ENCODE peak calls at places on chromosomes 6 and 20, in ten cellular contexts. P is tibial artery, G is GM23338, B is heart right ventricle, T is brain microvascular endothelial cell, M is LNCaP clone FGC, R is upper lobe of right lung, W is ovary, U is gastrocnemius medialis, C is heart left ventricle. D is an unnamed sample.

GRCh38 chr6:154653853-154654252 is 79.4 kb upstream of the SCAF8 start:
- DNase-seq in P (no peak), G (no peak), B (no peak), T (peak), M (no peak), R (no peak), W (peak), U (no peak), C (peak), D (peak)

GRCh38 chr20:23103284-23104018 is 17.3 kb upstream of the CD93 start:
- DNase-seq in P (no peak), G (no peak), B (no peak), T (no peak), M (no peak), R (no peak), W (no peak), U (no peak), C (no peak), D (no peak)

GRCh38 chr6:144434308-144434990 is 149.3 kb downstream of the UTRN start:
- DNase-seq in P (no peak), G (no peak), B (no peak), T (peak), M (no peak), R (no peak), W (no peak), U (no peak), C (no peak), D (peak)

GRCh38 chr6:138988469-138988834 is 399 bp upstream of the REPS1 start:
- DNase-seq in P (no peak), G (no peak), B (no peak), T (no peak), M (no peak), R (no peak), W (no peak), U (no peak), C (no peak), D (peak)

GRCh38 chr20:50208085-50208491 is 17.5 kb downstream of the CEBPB start:
- DNase-seq in P (no peak), G (no peak), B (no peak), T (no peak), M (no peak), R (no peak), W (no peak), U (no peak), C (no peak), D (no peak)

GRCh38 chr20:13930246-13930645 is 60.2 kb downstream of the SEL1L2 start:
- DNase-seq in P (no peak), G (no peak), B (no peak), T (no peak), M (no peak), R (no peak), W (no peak), U (no peak), C (no peak), D (no peak)

GRCh38 chr20:49367113-49367512 is 89.3 kb upstream of the ZNFX1 start:
- DNase-seq in P (no peak), G (no peak), B (no peak), T (no peak), M (no peak), R (no peak), W (no peak), U (no peak), C (no peak), D (no peak)

GRCh38 chr6:150835620-150836019 is 29.9 kb upstream of the MTHFD1L start:
- DNase-seq in P (no peak), G (no peak), B (no peak), T (no peak), M (no peak), R (no peak), W (no peak), U (no peak), C (no peak), D (no peak)

GRCh38 chr6:33204165-33204414 is 365 bp upstream of the HSD17B8 start:
- DNase-seq in P (no peak), G (no peak), B (no peak), T (no peak), M (no peak), R (no peak), W (no peak), U (no peak), C (no peak), D (no peak)

GRCh38 chr6:14212020-14212419 is 94.4 kb downstream of the CD83 start:
- DNase-seq in P (no peak), G (peak), B (no peak), T (no peak), M (no peak), R (no peak), W (no peak), U (no peak), C (no peak), D (no peak)

GRCh38 chr6:168381726-168382458 is 59.1 kb upstream of the SMOC2 start:
- DNase-seq in P (peak), G (no peak), B (no peak), T (no peak), M (no peak), R (peak), W (no peak), U (no peak), C (no peak), D (no peak)

GRCh38 chr6:130206474-130206873 is 16.3 kb downstream of the SAMD3 start:
- DNase-seq in P (no peak), G (no peak), B (no peak), T (no peak), M (no peak), R (no peak), W (no peak), U (no peak), C (no peak), D (no peak)

GRCh38 chr6:148747145-148747492 is 289 bp downstream of the UST start:
- DNase-seq in P (peak), G (peak), B (peak), T (no peak), M (no peak), R (peak), W (peak), U (peak), C (peak), D (no peak)

GRCh38 chr6:115945306-115945705 is 115.4 kb downstream of the FRK start:
- DNase-seq in P (no peak), G (no peak), B (no peak), T (no peak), M (no peak), R (no peak), W (no peak), U (no peak), C (no peak), D (no peak)

GRCh38 chr20:63297371-63297781 is 4.4 kb downstream of the COL20A1 start:
- DNase-seq in P (no peak), G (no peak), B (no peak), T (no peak), M (no peak), R (no peak), W (no peak), U (no peak), C (no peak), D (no peak)

GRCh38 chr20:64053841-64054661 is 4.6 kb upstream of the SOX18 start:
- DNase-seq in P (no peak), G (peak), B (peak), T (no peak), M (no peak), R (no peak), W (peak), U (no peak), C (peak), D (peak)

GRCh38 chr6:131949615-131949908 is 1.6 kb downstream of the CCN2 start:
- DNase-seq in P (no peak), G (no peak), B (no peak), T (no peak), M (no peak), R (no peak), W (no peak), U (no peak), C (no peak), D (peak)

GRCh38 chr6:47545223-47545622 is 67.6 kb downstream of the CD2AP start:
- DNase-seq in P (no peak), G (no peak), B (no peak), T (no peak), M (no peak), R (no peak), W (no peak), U (no peak), C (no peak), D (no peak)

GRCh38 chr20:32972181-32973076 is 31.8 kb downstream of the SUN5 start:
- DNase-seq in P (peak), G (peak), B (no peak), T (no peak), M (no peak), R (peak), W (no peak), U (no peak), C (peak), D (peak)

GRCh38 chr20:32970973-32971300 is 33.3 kb downstream of the SUN5 start:
- DNase-seq in P (peak), G (no peak), B (no peak), T (no peak), M (no peak), R (peak), W (no peak), U (no peak), C (peak), D (no peak)

GRCh38 chr20:32970115-32970972 is 33.9 kb downstream of the SUN5 start:
- DNase-seq in P (peak), G (no peak), B (no peak), T (no peak), M (no peak), R (peak), W (no peak), U (no peak), C (peak), D (no peak)

GRCh38 chr20:32973077-32973717 is 31.0 kb downstream of the SUN5 start:
- DNase-seq in P (no peak), G (no peak), B (no peak), T (no peak), M (no peak), R (no peak), W (no peak), U (no peak), C (no peak), D (no peak)

DNA sequence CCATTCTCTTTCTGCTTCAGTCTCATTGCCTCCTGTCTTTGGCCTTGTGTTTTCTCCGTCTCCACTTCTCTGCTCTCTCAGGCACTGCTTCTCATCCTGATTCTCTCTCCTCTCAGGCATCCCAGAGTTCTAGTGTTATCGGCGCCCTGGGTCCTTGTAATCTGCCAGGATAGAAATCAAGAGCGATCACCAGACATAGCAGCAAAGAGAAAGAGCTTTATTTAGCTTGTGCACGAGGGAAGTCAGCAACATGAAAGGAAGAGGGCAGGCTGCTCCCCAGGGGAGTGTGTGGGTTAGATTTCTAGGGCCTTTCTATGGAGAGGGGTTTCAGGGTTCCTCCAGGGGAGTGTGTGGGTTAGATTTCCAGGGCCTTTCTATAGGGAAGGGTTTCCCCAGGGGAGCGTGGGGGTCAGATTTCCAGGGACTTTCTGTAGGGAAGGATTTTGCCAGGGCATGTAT is 32.5 kb downstream of the SUN5 start:
- DNase-seq in P (peak), G (no peak), B (no peak), T (no peak), M (no peak), R (no peak), W (no peak), U (no peak), C (peak), D (peak)
- H3K4me3 ChIP-seq in P (no peak), G (no peak), B (no peak), T (no peak), M (no peak), R (no peak), W (no peak), U (no peak), C (no peak), D (no peak)

GRCh38 chr20:46699651-46700359 is 9.6 kb upstream of the SLC2A10 start:
- DNase-seq in P (no peak), G (peak), B (no peak), T (peak), M (no peak), R (no peak), W (no peak), U (no peak), C (no peak), D (peak)
- TF ChIP-seq CTCF in P (no peak), G (peak), B (no peak), T (peak), M (peak), R (peak), W (no peak), U (peak), C (peak), D (peak)

GRCh38 chr6:31453259-31453658 is 44.7 kb upstream of the MICB start:
- DNase-seq in P (no peak), G (no peak), B (no peak), T (no peak), M (no peak), R (no peak), W (no peak), U (no peak), C (no peak), D (no peak)
- H3K4me3 ChIP-seq in P (no peak), G (no peak), B (no peak), T (no peak), M (no peak), R (no peak), W (no peak), U (no peak), C (no peak), D (no peak)

DNA sequence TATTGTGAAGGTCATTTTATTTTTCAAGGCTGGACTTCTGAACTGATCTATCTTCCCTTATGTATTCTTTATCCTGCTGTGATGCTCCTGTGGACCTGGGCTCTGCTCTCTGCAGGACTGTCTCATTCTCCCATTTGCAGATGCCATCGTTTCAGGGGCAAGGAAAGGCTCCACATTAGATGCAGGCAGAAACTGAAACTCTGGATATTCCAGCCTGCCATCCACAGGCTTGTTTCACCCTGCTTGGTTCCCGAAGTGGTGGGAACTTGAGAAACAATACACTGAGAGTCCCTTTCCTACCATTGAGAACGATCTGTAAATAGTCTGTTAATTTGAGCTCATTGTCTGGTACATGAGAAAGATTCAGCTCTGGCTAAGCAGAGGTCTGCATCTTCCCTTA is 197.5 kb upstream of the MAN1A1 start:
- DNase-seq in P (no peak), G (no peak), B (no peak), T (no peak), M (no peak), R (no peak), W (no peak), U (no peak), C (no peak), D (no peak)
- TF ChIP-seq CTCF in P (no peak), G (no peak), B (no peak), T (no peak), M (no peak), R (no peak), W (no peak), U (no peak), C (no peak), D (no peak)

DNA sequence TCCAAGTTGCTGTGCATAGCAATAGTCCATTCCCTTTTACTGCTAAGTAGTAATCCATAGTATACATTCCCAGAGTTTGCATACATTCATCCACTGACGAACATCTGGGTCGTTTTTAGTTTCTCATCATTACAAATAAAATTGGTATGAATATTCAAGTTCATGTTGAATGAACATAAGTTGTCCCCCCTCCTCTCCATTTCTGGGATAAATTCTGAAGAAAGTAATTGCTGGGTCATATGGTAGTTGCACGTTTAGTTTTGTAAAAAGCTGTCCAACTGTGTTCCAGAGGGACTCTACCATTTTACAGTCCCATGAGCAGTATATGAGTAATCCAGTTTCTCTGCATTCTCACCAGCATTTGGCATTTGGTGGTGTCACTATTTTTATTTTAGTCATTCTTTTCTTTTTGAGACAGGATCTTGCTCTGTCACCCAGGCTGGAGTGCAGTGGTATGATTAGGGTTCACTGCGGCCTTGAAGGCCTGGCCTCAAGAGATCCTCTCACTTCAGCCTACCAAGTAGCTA is 90.9 kb downstream of the DOK5 start:
- DNase-seq in P (no peak), G (no peak), B (no peak), T (no peak), M (no peak), R (no peak), W (no peak), U (no peak), C (no peak), D (no peak)
- H3K4me3 ChIP-seq in P (no peak), G (no peak), B (no peak), T (no peak), M (no peak), R (no peak), W (no peak), U (no peak), C (no peak), D (no peak)

GRCh38 chr20:1423625-1424106 is 30.8 kb upstream of the FKBP1A start:
- DNase-seq in P (no peak), G (peak), B (no peak), T (peak), M (peak), R (no peak), W (no peak), U (no peak), C (no peak), D (peak)
- TF ChIP-seq CTCF in P (no peak), G (peak), B (no peak), T (peak), M (no peak), R (no peak), W (no peak), U (no peak), C (no peak), D (peak)

GRCh38 chr6:43803783-43804549 is 34.0 kb downstream of the VEGFA start:
- DNase-seq in P (no peak), G (no peak), B (no peak), T (no peak), M (no peak), R (no peak), W (no peak), U (no peak), C (no peak), D (peak)

GRCh38 chr6:43801489-43802181 is 31.6 kb downstream of the VEGFA start:
- DNase-seq in P (no peak), G (no peak), B (no peak), T (no peak), M (no peak), R (no peak), W (no peak), U (no peak), C (no peak), D (no peak)

GRCh38 chr6:43800746-43801488 is 30.9 kb downstream of the VEGFA start:
- DNase-seq in P (no peak), G (peak), B (no peak), T (no peak), M (no peak), R (no peak), W (no peak), U (no peak), C (no peak), D (no peak)

GRCh38 chr6:43804550-43805223 is 34.7 kb downstream of the VEGFA start:
- DNase-seq in P (no peak), G (no peak), B (no peak), T (no peak), M (no peak), R (no peak), W (no peak), U (no peak), C (no peak), D (no peak)

GRCh38 chr6:43803055-43803782 is 33.2 kb downstream of the VEGFA start:
- DNase-seq in P (no peak), G (no peak), B (peak), T (no peak), M (no peak), R (no peak), W (no peak), U (no peak), C (no peak), D (peak)
- H3K4me3 ChIP-seq in P (no peak), G (no peak), B (no peak), T (no peak), M (no peak), R (no peak), W (no peak), U (no peak), C (no peak), D (no peak)

DNA sequence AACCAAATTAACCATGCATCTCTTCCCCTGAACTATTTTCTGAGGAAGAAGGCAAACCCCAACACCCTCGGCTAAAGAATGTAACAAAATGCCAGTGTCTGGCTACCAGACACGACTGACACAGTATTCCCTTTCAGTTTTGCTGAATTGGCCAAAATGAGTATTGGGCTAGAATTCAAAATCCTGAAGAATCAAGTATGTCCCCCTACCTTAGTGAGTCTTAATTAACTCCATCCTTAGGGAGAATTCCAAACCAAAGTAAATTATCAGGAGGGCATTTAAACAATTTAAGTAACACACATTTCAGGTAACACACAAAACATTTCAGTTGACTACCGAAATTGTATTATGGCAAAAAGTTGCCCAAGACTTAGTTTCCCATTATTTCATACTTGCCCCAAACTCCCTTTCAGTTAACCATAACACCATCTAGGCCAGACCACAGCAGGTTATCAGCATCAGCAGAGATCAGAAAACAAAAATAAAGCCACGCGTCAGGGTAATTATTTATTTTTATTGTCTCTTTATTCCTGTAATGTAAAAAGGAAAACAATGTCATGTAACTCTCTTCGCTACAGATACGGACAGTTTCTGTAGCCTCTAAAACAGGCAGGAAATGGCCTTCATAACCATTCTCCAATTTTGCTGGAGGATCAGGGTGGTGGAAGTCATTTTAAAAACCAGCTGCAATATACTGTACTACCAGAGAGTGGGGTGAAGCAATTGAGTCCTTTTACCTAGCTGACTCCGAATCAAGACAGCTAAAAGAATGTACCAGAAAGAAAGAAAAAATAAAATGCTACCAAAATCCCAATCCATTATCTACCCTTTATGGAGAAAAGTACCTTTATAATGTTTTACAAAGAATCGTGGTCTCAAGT is 1.9 kb downstream of the SNX5 start:
- DNase-seq in P (no peak), G (peak), B (no peak), T (peak), M (no peak), R (no peak), W (no peak), U (no peak), C (no peak), D (peak)
- TF ChIP-seq CTCF in P (peak), G (no peak), B (no peak), T (peak), M (peak), R (peak), W (peak), U (no peak), C (no peak), D (peak)

DNA sequence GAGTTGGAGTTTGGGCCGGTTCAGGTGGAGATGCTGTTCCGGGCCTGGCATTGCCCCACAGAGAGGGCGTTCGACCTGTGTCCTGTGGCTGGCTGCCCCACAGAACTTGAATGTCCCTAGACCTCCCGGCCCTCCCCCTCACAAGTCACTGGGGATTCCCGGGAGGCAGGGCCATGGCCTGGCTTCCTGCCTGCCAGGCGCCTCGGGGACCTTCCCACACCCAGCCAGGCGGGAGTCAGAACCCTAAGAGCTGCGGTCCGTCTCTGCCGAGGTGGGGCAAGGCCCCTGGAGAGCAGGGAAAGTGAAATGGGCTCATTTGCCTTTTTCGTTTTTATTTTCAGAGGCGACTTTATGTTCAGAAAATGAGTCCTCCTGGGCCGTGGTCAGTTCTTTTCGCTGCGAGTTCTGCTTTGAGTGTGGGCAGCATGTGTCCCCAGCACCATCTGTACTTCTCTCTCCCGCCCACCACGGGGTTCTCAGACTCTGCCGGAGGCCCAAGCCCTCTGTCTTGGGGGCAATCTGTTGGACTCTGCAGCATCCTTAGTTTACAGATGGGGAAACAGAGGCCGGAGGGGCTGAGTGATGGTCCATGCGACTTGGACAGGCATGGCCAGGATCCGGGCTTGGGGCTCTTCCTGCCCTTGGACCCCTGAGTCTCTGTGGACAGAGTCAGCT is 8.5 kb downstream of the RBM38 start:
- DNase-seq in P (no peak), G (no peak), B (peak), T (no peak), M (no peak), R (no peak), W (no peak), U (peak), C (peak), D (peak)
- H3K4me3 ChIP-seq in P (no peak), G (no peak), B (no peak), T (no peak), M (no peak), R (no peak), W (no peak), U (no peak), C (no peak), D (no peak)

D was measured in choroid plexus epithelial cell.